ENCODE peak calls at places on chromosomes 4 and X, in five cellular contexts. X, U, P, N and R are unnamed samples.

GRCh38 chrX:21883258-21883657 is 27.5 kb downstream of the YY2 start:
- DNase-seq in X (no peak), U (no peak), P (no peak), N (no peak), R (peak)

GRCh38 chrX:151397741-151398070 is 700 bp downstream of the VMA21 start:
- DNase-seq in X (no peak), U (no peak), P (no peak), N (no peak), R (no peak)

GRCh38 chr4:8537041-8537461 is 43.1 kb upstream of the GPR78 start:
- DNase-seq in X (no peak), U (no peak), P (no peak), N (no peak), R (no peak)

GRCh38 chrX:103538728-103539127 is 19.4 kb upstream of the RAB40A start:
- DNase-seq in X (no peak), U (no peak), P (no peak), N (no peak), R (peak)

GRCh38 chrX:123348468-123348867 is 164.4 kb downstream of the GRIA3 start:
- DNase-seq in X (no peak), U (no peak), P (no peak), N (no peak), R (no peak)

GRCh38 chrX:94045724-94046123 is 371.7 kb downstream of the FAM133A start:
- DNase-seq in X (no peak), U (no peak), P (no peak), N (no peak), R (no peak)

GRCh38 chrX:113929004-113929403 is 654.9 kb upstream of the HTR2C start:
- DNase-seq in X (no peak), U (peak), P (peak), N (no peak), R (peak)

GRCh38 chrX:133215747-133216146 is 2.4 kb downstream of the TFDP3 start:
- DNase-seq in X (no peak), U (no peak), P (peak), N (no peak), R (peak)

GRCh38 chr4:95358320-95358889 is 190.4 kb downstream of the UNC5C start:
- DNase-seq in X (no peak), U (no peak), P (no peak), N (no peak), R (no peak)